ENCODE peak calls at places on chromosome 4, in nine cellular contexts. One of them, this sample, is unnamed.

GRCh38 chr4:26985836-26986235 is 125.2 kb downstream of the STIM2 start:
- DNase-seq in body of pancreas: no peak
- DNase-seq in hepatocyte: no peak
- DNase-seq in IMR-90: no peak
- DNase-seq in thoracic aorta: no peak
- DNase-seq in BJ: no peak
- DNase-seq in mammary epithelial cell: no peak
- DNase-seq in esophagus squamous epithelium: no peak
- DNase-seq in astrocyte of the cerebellum: no peak
- DNase-seq in this sample: no peak

GRCh38 chr4:74109894-74110605 is 11.1 kb upstream of the CXCL2 start:
- DNase-seq in body of pancreas: no peak
- DNase-seq in hepatocyte: no peak
- DNase-seq in IMR-90: peak
- DNase-seq in thoracic aorta: no peak
- DNase-seq in BJ: peak
- DNase-seq in mammary epithelial cell: peak
- DNase-seq in esophagus squamous epithelium: no peak
- DNase-seq in astrocyte of the cerebellum: peak
- DNase-seq in this sample: peak

GRCh38 chr4:6917445-6918241 is 8.0 kb downstream of the TBC1D14 start:
- DNase-seq in body of pancreas: peak
- DNase-seq in hepatocyte: peak
- DNase-seq in IMR-90: no peak
- DNase-seq in thoracic aorta: no peak
- DNase-seq in BJ: no peak
- DNase-seq in mammary epithelial cell: no peak
- DNase-seq in esophagus squamous epithelium: peak
- DNase-seq in astrocyte of the cerebellum: peak
- DNase-seq in this sample: no peak

GRCh38 chr4:21470531-21470930 is 478.0 kb downstream of the KCNIP4 start:
- DNase-seq in body of pancreas: no peak
- DNase-seq in hepatocyte: peak
- DNase-seq in IMR-90: no peak
- DNase-seq in thoracic aorta: no peak
- DNase-seq in BJ: peak
- DNase-seq in mammary epithelial cell: peak
- DNase-seq in esophagus squamous epithelium: no peak
- DNase-seq in astrocyte of the cerebellum: peak
- DNase-seq in this sample: no peak

GRCh38 chr4:81217794-81218193 is 2.8 kb upstream of the PRKG2 start:
- DNase-seq in body of pancreas: no peak
- DNase-seq in hepatocyte: no peak
- DNase-seq in IMR-90: no peak
- DNase-seq in thoracic aorta: no peak
- DNase-seq in BJ: no peak
- DNase-seq in mammary epithelial cell: no peak
- DNase-seq in esophagus squamous epithelium: no peak
- DNase-seq in astrocyte of the cerebellum: no peak
- DNase-seq in this sample: no peak

GRCh38 chr4:118941149-118941548 is 52.5 kb downstream of the SYNPO2 start:
- DNase-seq in body of pancreas: no peak
- DNase-seq in hepatocyte: peak
- DNase-seq in IMR-90: peak
- DNase-seq in thoracic aorta: no peak
- DNase-seq in BJ: no peak
- DNase-seq in mammary epithelial cell: no peak
- DNase-seq in esophagus squamous epithelium: no peak
- DNase-seq in astrocyte of the cerebellum: no peak
- DNase-seq in this sample: no peak

GRCh38 chr4:8192748-8193738 is 6.0 kb upstream of the SH3TC1 start:
- DNase-seq in body of pancreas: peak
- DNase-seq in hepatocyte: peak
- DNase-seq in IMR-90: peak
- DNase-seq in thoracic aorta: no peak
- DNase-seq in BJ: no peak
- DNase-seq in mammary epithelial cell: no peak
- DNase-seq in esophagus squamous epithelium: no peak
- DNase-seq in astrocyte of the cerebellum: no peak
- DNase-seq in this sample: no peak

GRCh38 chr4:36753048-36753447 is 471.6 kb downstream of the DTHD1 start:
- DNase-seq in body of pancreas: no peak
- DNase-seq in hepatocyte: no peak
- DNase-seq in IMR-90: no peak
- DNase-seq in thoracic aorta: no peak
- DNase-seq in BJ: no peak
- DNase-seq in mammary epithelial cell: no peak
- DNase-seq in esophagus squamous epithelium: no peak
- DNase-seq in astrocyte of the cerebellum: no peak
- DNase-seq in this sample: no peak

GRCh38 chr4:52507774-52508173 is 151.3 kb downstream of the USP46 start:
- DNase-seq in body of pancreas: no peak
- DNase-seq in hepatocyte: no peak
- DNase-seq in IMR-90: no peak
- DNase-seq in thoracic aorta: peak
- DNase-seq in BJ: no peak
- DNase-seq in mammary epithelial cell: no peak
- DNase-seq in esophagus squamous epithelium: no peak
- DNase-seq in astrocyte of the cerebellum: no peak
- DNase-seq in this sample: no peak

GRCh38 chr4:65670331-65671031 is at the start of gene EPHA5:
- DNase-seq in body of pancreas: peak
- DNase-seq in hepatocyte: peak
- DNase-seq in IMR-90: peak
- DNase-seq in thoracic aorta: no peak
- DNase-seq in BJ: no peak
- DNase-seq in mammary epithelial cell: peak
- DNase-seq in esophagus squamous epithelium: no peak
- DNase-seq in astrocyte of the cerebellum: peak
- DNase-seq in this sample: peak

GRCh38 chr4:150722908-150723362 is 141.0 kb downstream of the MAB21L2 start:
- DNase-seq in body of pancreas: peak
- DNase-seq in hepatocyte: peak
- DNase-seq in IMR-90: no peak
- DNase-seq in thoracic aorta: peak
- DNase-seq in BJ: no peak
- DNase-seq in mammary epithelial cell: peak
- DNase-seq in esophagus squamous epithelium: no peak
- DNase-seq in astrocyte of the cerebellum: no peak
- DNase-seq in this sample: no peak

GRCh38 chr4:98908182-98908581 is 20.8 kb downstream of the EIF4E start:
- DNase-seq in body of pancreas: no peak
- DNase-seq in hepatocyte: no peak
- DNase-seq in IMR-90: peak
- DNase-seq in thoracic aorta: no peak
- DNase-seq in BJ: no peak
- DNase-seq in mammary epithelial cell: no peak
- DNase-seq in esophagus squamous epithelium: no peak
- DNase-seq in astrocyte of the cerebellum: no peak
- DNase-seq in this sample: no peak

GRCh38 chr4:53861856-53862610 is 202.4 kb downstream of the CHIC2 start:
- DNase-seq in body of pancreas: no peak
- DNase-seq in hepatocyte: peak
- DNase-seq in IMR-90: peak
- DNase-seq in thoracic aorta: no peak
- DNase-seq in BJ: peak
- DNase-seq in mammary epithelial cell: peak
- DNase-seq in esophagus squamous epithelium: no peak
- DNase-seq in astrocyte of the cerebellum: peak
- DNase-seq in this sample: peak

GRCh38 chr4:53100801-53101581 is 238.9 kb downstream of the RASL11B start:
- DNase-seq in body of pancreas: no peak
- DNase-seq in hepatocyte: no peak
- DNase-seq in IMR-90: peak
- DNase-seq in thoracic aorta: no peak
- DNase-seq in BJ: no peak
- DNase-seq in mammary epithelial cell: peak
- DNase-seq in esophagus squamous epithelium: no peak
- DNase-seq in astrocyte of the cerebellum: peak
- DNase-seq in this sample: no peak

DNA sequence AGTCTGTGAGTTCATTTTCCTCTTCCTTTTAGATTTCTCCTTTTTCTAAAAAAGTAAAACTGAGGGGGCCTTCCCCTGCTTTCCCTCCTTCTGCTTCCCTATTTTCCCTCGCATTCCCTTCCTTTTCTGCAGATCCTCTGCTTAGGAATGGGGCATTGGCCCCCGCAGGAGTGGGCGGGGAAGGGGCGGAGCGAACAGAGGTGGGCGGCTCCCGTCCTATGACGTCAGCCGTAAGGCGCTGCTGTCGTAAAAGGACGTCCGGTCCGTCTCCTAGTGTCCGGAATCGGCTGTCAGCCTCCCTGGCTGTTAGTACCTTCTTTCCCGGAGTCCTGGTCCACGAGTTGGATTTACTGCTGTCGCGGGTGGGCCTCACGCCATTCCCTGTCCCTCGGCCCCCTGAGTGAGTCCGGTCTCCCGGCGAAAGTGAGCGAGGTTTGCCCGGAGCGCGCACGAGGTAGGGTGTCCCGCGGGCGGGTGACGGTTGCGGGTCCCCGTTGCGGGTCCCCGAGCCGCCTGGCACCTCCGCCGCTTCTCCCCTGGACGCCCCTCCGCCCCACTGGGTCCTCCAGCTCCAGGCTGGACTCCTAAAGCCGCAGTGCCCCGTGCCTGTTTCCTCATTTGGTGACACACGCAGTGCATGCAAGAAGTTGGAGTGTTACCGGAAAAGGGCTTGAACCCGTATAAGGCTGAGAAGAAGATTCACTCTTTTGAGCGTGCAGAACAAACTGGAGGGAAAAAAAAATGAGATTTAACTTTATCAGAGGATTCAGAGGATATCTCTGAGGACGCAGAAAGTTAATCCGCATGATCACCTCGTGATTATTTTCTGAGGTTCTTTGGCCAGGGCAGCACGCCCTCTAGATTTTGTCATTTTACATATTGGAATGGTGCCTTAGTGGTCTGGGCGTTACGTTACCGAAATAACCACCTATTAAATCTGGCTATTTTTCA is at the start of gene ZNF330:
- DNase-seq in body of pancreas: peak
- DNase-seq in hepatocyte: peak
- DNase-seq in IMR-90: peak
- DNase-seq in thoracic aorta: peak
- DNase-seq in BJ: peak
- DNase-seq in mammary epithelial cell: peak
- DNase-seq in esophagus squamous epithelium: peak
- DNase-seq in astrocyte of the cerebellum: peak
- DNase-seq in this sample: peak
- TF ChIP-seq CTCF in body of pancreas: peak
- TF ChIP-seq CTCF in hepatocyte: peak
- TF ChIP-seq CTCF in IMR-90: peak
- TF ChIP-seq CTCF in thoracic aorta: no peak
- TF ChIP-seq CTCF in BJ: peak
- TF ChIP-seq CTCF in mammary epithelial cell: peak
- TF ChIP-seq CTCF in esophagus squamous epithelium: no peak
- TF ChIP-seq CTCF in astrocyte of the cerebellum: peak
- TF ChIP-seq CTCF in this sample: peak

DNA sequence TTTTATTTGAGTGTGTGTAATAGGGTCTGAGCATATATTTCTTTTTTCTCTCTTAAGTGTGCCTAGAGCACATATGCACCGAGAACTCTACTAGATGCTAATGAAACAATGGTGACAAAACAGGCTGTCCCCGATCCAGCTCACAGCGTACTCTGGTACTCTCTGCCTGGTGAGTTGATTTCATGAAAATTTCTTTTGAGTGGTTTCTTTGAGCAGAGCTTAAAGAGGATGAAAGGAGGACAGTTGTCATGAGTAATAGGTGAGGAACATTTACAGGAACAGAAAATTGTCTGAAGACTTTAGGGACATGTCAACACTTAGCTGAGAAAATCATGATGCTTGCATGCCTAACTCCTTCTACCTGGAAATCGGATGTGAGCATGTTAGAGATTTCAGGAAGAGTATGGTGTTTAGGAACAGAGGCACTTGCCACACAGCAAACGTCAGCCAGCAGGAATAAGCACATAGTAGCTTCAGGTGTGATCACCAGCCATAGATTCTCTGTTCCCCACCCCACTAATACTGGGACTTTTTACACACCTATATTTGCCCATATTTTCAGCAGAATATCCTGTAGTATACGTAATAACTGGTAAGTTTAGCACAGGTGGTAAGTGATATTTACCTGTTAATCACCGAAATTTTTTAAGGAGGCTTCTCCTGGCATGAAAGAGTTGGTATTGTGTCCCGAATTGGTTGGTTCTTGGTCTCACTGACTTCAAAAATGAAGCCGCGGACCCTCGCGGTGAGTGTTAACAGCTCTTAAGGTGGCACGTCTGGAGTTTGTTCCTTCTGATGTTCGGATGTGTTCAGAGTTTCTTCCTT is 111.1 kb downstream of the ZNF330 start:
- DNase-seq in body of pancreas: no peak
- DNase-seq in hepatocyte: no peak
- DNase-seq in IMR-90: no peak
- DNase-seq in thoracic aorta: no peak
- DNase-seq in BJ: no peak
- DNase-seq in mammary epithelial cell: no peak
- DNase-seq in esophagus squamous epithelium: no peak
- DNase-seq in astrocyte of the cerebellum: no peak
- DNase-seq in this sample: no peak
- H3K4me3 ChIP-seq in body of pancreas: peak
- H3K4me3 ChIP-seq in hepatocyte: no peak
- H3K4me3 ChIP-seq in IMR-90: no peak
- H3K4me3 ChIP-seq in thoracic aorta: peak
- H3K4me3 ChIP-seq in BJ: no peak
- H3K4me3 ChIP-seq in mammary epithelial cell: no peak
- H3K4me3 ChIP-seq in esophagus squamous epithelium: no peak
- H3K4me3 ChIP-seq in astrocyte of the cerebellum: no peak
- H3K4me3 ChIP-seq in this sample: no peak

GRCh38 chr4:94298725-94299252 is 43.8 kb downstream of the HPGDS start:
- DNase-seq in body of pancreas: no peak
- DNase-seq in hepatocyte: peak
- DNase-seq in IMR-90: no peak
- DNase-seq in thoracic aorta: no peak
- DNase-seq in BJ: no peak
- DNase-seq in mammary epithelial cell: peak
- DNase-seq in esophagus squamous epithelium: no peak
- DNase-seq in astrocyte of the cerebellum: no peak
- DNase-seq in this sample: no peak
- TF ChIP-seq CTCF in body of pancreas: no peak
- TF ChIP-seq CTCF in hepatocyte: no peak
- TF ChIP-seq CTCF in IMR-90: no peak
- TF ChIP-seq CTCF in thoracic aorta: no peak
- TF ChIP-seq CTCF in BJ: no peak
- TF ChIP-seq CTCF in mammary epithelial cell: no peak
- TF ChIP-seq CTCF in esophagus squamous epithelium: no peak
- TF ChIP-seq CTCF in astrocyte of the cerebellum: no peak
- TF ChIP-seq CTCF in this sample: no peak

DNA sequence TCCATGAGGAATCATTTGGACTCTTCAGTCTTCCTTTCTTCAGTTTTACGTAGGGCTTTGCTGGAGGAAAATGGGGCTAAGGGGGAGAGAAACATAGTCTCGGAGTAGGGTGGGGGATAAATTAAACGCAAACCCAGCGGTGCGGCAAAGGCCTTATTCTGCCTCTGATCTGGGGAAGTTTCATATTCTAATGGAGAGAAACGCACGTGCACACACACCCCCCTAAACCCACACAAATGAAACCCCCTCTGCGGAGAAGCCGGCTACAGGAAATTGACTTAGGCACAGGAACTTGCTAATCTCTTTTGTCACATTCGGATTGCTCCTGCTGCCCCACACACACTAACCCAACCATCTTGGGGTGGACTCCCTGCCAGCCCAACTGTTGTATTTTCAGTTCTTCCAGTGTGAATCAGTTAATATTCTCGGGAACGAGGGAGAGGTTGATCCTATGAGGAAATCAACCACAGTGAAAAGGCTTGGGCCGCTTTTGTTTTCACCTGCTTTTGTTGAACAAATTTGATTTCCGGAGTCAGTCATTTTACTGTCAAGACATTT is at the start of gene RHOH:
- DNase-seq in body of pancreas: no peak
- DNase-seq in hepatocyte: no peak
- DNase-seq in IMR-90: no peak
- DNase-seq in thoracic aorta: no peak
- DNase-seq in BJ: no peak
- DNase-seq in mammary epithelial cell: no peak
- DNase-seq in esophagus squamous epithelium: no peak
- DNase-seq in astrocyte of the cerebellum: no peak
- DNase-seq in this sample: no peak
- H3K4me3 ChIP-seq in body of pancreas: no peak
- H3K4me3 ChIP-seq in hepatocyte: no peak
- H3K4me3 ChIP-seq in IMR-90: no peak
- H3K4me3 ChIP-seq in thoracic aorta: peak
- H3K4me3 ChIP-seq in BJ: no peak
- H3K4me3 ChIP-seq in mammary epithelial cell: no peak
- H3K4me3 ChIP-seq in esophagus squamous epithelium: peak
- H3K4me3 ChIP-seq in astrocyte of the cerebellum: no peak
- H3K4me3 ChIP-seq in this sample: no peak